ENCODE peak calls at places on chromosomes 12 and 14, in seven cellular contexts. A is cardiac muscle cell; H is colonic mucosa; M is mammary epithelial cell; T is pancreas; E is CD8-positive, alpha-beta T cell; C is H9. Q is an unnamed sample. For H3K4me1, the result is how much of the 10 kb centered on the place peaks cover.

GRCh38 chr14:22900088-22900799 is 17.2 kb downstream of the REM2 start:
- DNase-seq in A (peak), H (peak), M (peak), T (no peak), E (no peak), C (peak), Q (peak)

GRCh38 chr14:103679351-103679750 is 35.9 kb downstream of the XRCC3 start:
- DNase-seq in A (peak), H (peak), M (no peak), T (no peak), E (peak), C (peak), Q (no peak)

GRCh38 chr12:130713581-130713991 is 2.5 kb downstream of the RIMBP2 start:
- DNase-seq in A (no peak), H (no peak), M (no peak), T (no peak), E (no peak), C (peak), Q (no peak)

GRCh38 chr14:101049942-101050341 is 146.4 kb upstream of the RTL1 start:
- DNase-seq in A (no peak), H (no peak), M (no peak), T (no peak), E (no peak), C (no peak), Q (no peak)

GRCh38 chr12:32789446-32789845 is 33.7 kb upstream of the YARS2 start:
- DNase-seq in A (no peak), H (no peak), M (no peak), T (no peak), E (no peak), C (no peak), Q (no peak)

GRCh38 chr12:81081726-81082125 is 3.8 kb downstream of the ACSS3 start:
- DNase-seq in A (no peak), H (no peak), M (no peak), T (no peak), E (no peak), C (no peak), Q (no peak)

GRCh38 chr12:54082402-54082892 is 28.8 kb downstream of the HOXC4 start:
- DNase-seq in A (peak), H (peak), M (no peak), T (no peak), E (peak), C (no peak), Q (peak)

GRCh38 chr12:104510145-104510872 is 53.6 kb downstream of the CHST11 start:
- DNase-seq in A (no peak), H (no peak), M (peak), T (no peak), E (no peak), C (no peak), Q (no peak)

GRCh38 chr14:20417250-20418186 is 4.2 kb upstream of the TEP1 start:
- DNase-seq in A (no peak), H (no peak), M (no peak), T (no peak), E (no peak), C (no peak), Q (peak)
- H3K27ac ChIP-seq in A (no peak), H (peak), M (no peak), T (no peak), E (no peak), C (no peak), Q (no peak)

DNA sequence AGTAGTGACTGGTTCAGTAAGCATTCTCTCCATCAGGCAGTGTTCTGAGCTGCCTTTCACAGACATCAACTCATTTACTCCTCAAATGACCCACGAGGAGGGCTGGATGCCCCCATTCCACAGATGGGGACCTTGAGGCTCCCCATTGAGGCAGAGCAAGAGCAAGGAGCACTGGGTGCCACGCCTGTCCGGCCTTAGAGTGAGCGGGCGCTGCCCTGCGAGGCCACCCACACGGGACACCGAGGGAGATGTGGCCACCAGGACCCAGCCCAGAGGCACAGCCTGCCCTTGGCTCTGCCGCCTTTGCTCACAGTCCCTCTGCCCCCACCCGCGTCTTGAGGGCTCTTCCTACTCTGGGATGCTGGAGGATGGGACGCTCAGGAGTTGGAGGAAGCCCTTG is 3.0 kb downstream of the FBRSL1 start:
- DNase-seq in A (no peak), H (no peak), M (no peak), T (no peak), E (no peak), C (no peak), Q (no peak)
- H3K4me1 ChIP-seq in A (under half), H (under half), M (under half), T (under half), E (half or more), C (under half), Q (half or more)

GRCh38 chr12:113055594-113056380 is 743 bp upstream of the DTX1 start:
- DNase-seq in A (no peak), H (no peak), M (no peak), T (no peak), E (no peak), C (no peak), Q (no peak)

GRCh38 chr12:113056631-113057488 is at the start of gene DTX1:
- DNase-seq in A (peak), H (no peak), M (no peak), T (peak), E (peak), C (no peak), Q (no peak)

GRCh38 chr12:113054948-113055486 is 1.5 kb upstream of the DTX1 start:
- DNase-seq in A (no peak), H (no peak), M (no peak), T (no peak), E (no peak), C (no peak), Q (no peak)

GRCh38 chr12:113057565-113058485 is 1.3 kb downstream of the DTX1 start:
- DNase-seq in A (no peak), H (no peak), M (no peak), T (no peak), E (no peak), C (peak), Q (no peak)

DNA sequence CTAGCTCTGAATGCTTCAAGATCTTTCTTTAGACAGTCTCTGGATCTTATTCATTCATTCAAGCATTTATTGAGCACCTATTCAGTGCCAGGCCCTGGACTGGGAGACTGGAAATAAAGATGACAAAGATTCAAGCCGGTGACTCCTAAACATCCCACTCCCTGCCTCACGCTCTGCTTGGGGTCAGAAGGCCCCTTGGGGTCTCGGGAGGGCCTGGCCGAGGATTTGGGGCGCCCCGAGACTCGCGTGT is 224 bp upstream of the DTX1 start:
- DNase-seq in A (no peak), H (no peak), M (no peak), T (no peak), E (no peak), C (no peak), Q (no peak)
- H3K27ac ChIP-seq in A (no peak), H (no peak), M (no peak), T (no peak), E (no peak), C (no peak), Q (peak)

GRCh38 chr12:19846561-19846960 is 407.3 kb downstream of the AEBP2 start:
- DNase-seq in A (no peak), H (no peak), M (peak), T (no peak), E (no peak), C (no peak), Q (no peak)

GRCh38 chr12:19848426-19848825 is 409.1 kb downstream of the AEBP2 start:
- DNase-seq in A (no peak), H (no peak), M (no peak), T (no peak), E (no peak), C (no peak), Q (no peak)

GRCh38 chr12:19847294-19848059 is 408.2 kb downstream of the AEBP2 start:
- DNase-seq in A (no peak), H (no peak), M (no peak), T (no peak), E (no peak), C (no peak), Q (no peak)

GRCh38 chr12:19850341-19851065 is 411.2 kb downstream of the AEBP2 start:
- DNase-seq in A (no peak), H (no peak), M (peak), T (no peak), E (no peak), C (no peak), Q (no peak)

DNA sequence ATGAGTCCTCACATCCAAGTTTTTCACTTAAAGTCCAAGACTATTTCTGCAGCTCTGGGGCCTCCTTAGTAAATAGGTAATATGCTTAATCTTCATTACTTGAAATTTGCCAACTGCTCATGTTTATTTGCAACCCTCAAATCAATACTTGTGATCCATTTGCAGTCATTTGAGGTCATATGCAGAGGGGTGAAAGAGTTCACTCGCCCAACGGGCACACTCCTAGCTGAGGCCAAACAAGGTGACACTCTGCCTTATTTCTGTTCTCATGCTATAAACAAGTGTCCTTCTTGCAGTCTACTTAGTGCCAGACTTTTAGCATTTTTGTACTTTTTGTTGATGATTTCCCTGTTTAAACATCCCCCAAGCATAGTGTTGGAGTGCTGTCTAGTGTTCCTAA is 409.9 kb downstream of the AEBP2 start:
- DNase-seq in A (no peak), H (no peak), M (no peak), T (no peak), E (no peak), C (no peak), Q (no peak)
- H3K4me1 ChIP-seq in A (under half), H (under half), M (under half), T (under half), E (under half), C (under half), Q (under half)

DNA sequence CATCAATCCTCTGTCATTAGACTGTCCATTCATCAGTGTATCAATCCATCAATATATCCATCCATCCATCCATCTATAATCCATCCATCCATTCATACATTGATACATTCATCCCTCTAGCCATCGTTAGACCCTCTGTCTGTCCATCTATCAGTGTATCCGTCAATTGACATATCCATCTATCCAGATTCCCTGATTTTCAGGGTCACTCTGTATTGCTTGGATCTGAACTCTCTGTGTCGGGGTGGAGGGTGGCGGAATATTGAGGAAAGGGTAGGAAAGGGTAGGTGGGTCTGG is 17.1 kb downstream of the SDSL start:
- DNase-seq in A (no peak), H (no peak), M (no peak), T (no peak), E (no peak), C (no peak), Q (no peak)
- H3K27ac ChIP-seq in A (no peak), H (no peak), M (no peak), T (no peak), E (no peak), C (no peak), Q (no peak)

GRCh38 chr12:29039013-29039412 is 110.1 kb upstream of the FAR2 start:
- DNase-seq in A (no peak), H (no peak), M (no peak), T (no peak), E (no peak), C (no peak), Q (no peak)
- H3K4me1 ChIP-seq in A (under half), H (under half), M (under half), T (under half), E (under half), C (under half), Q (under half)

GRCh38 chr12:58026892-58027891 is 85.8 kb downstream of the ATP23 start:
- DNase-seq in A (no peak), H (no peak), M (no peak), T (no peak), E (no peak), C (no peak), Q (no peak)
- H3K27ac ChIP-seq in A (no peak), H (no peak), M (no peak), T (no peak), E (no peak), C (no peak), Q (no peak)